ENCODE peak calls at places on chromosome 2, in seven cellular contexts. One of them, this sample, is unnamed.

GRCh38 chr2:100906679-100907078 is 86.7 kb downstream of the NPAS2 start:
- DNase-seq in NCI-H2171 treated with DMSO at 0.1 percent for 48 hours: no peak
- DNase-seq in foreskin keratinocyte: no peak
- DNase-seq in fibroblast of mammary gland: no peak
- DNase-seq in stimulated activated CD4-positive, alpha-beta T cell treated with anti-CD3 and anti-CD28 coated beads, Interleukin-15, amount 100 ng/mL, for 24 hours: no peak
- DNase-seq in M059J: no peak
- DNase-seq in upper lobe of right lung: no peak
- DNase-seq in this sample: no peak

GRCh38 chr2:30230479-30230854 is 867 bp upstream of the LBH start:
- DNase-seq in NCI-H2171 treated with DMSO at 0.1 percent for 48 hours: no peak
- DNase-seq in foreskin keratinocyte: no peak
- DNase-seq in fibroblast of mammary gland: no peak
- DNase-seq in stimulated activated CD4-positive, alpha-beta T cell treated with anti-CD3 and anti-CD28 coated beads, Interleukin-15, amount 100 ng/mL, for 24 hours: no peak
- DNase-seq in M059J: no peak
- DNase-seq in upper lobe of right lung: no peak
- DNase-seq in this sample: no peak

GRCh38 chr2:115234707-115235106 is 792.3 kb downstream of the DPP10 start:
- DNase-seq in NCI-H2171 treated with DMSO at 0.1 percent for 48 hours: no peak
- DNase-seq in foreskin keratinocyte: no peak
- DNase-seq in fibroblast of mammary gland: no peak
- DNase-seq in stimulated activated CD4-positive, alpha-beta T cell treated with anti-CD3 and anti-CD28 coated beads, Interleukin-15, amount 100 ng/mL, for 24 hours: no peak
- DNase-seq in M059J: no peak
- DNase-seq in upper lobe of right lung: no peak
- DNase-seq in this sample: no peak

GRCh38 chr2:26696352-26696816 is 3.9 kb downstream of the KCNK3 start:
- DNase-seq in NCI-H2171 treated with DMSO at 0.1 percent for 48 hours: no peak
- DNase-seq in foreskin keratinocyte: peak
- DNase-seq in fibroblast of mammary gland: peak
- DNase-seq in stimulated activated CD4-positive, alpha-beta T cell treated with anti-CD3 and anti-CD28 coated beads, Interleukin-15, amount 100 ng/mL, for 24 hours: no peak
- DNase-seq in M059J: peak
- DNase-seq in upper lobe of right lung: no peak
- DNase-seq in this sample: peak

GRCh38 chr2:113230531-113230930 is 48.2 kb downstream of the PAX8 start:
- DNase-seq in NCI-H2171 treated with DMSO at 0.1 percent for 48 hours: no peak
- DNase-seq in foreskin keratinocyte: no peak
- DNase-seq in fibroblast of mammary gland: peak
- DNase-seq in stimulated activated CD4-positive, alpha-beta T cell treated with anti-CD3 and anti-CD28 coated beads, Interleukin-15, amount 100 ng/mL, for 24 hours: no peak
- DNase-seq in M059J: no peak
- DNase-seq in upper lobe of right lung: no peak
- DNase-seq in this sample: no peak

GRCh38 chr2:56183643-56184499 is at the start of gene CCDC85A:
- DNase-seq in NCI-H2171 treated with DMSO at 0.1 percent for 48 hours: peak
- DNase-seq in foreskin keratinocyte: peak
- DNase-seq in fibroblast of mammary gland: peak
- DNase-seq in stimulated activated CD4-positive, alpha-beta T cell treated with anti-CD3 and anti-CD28 coated beads, Interleukin-15, amount 100 ng/mL, for 24 hours: peak
- DNase-seq in M059J: peak
- DNase-seq in upper lobe of right lung: peak
- DNase-seq in this sample: peak

GRCh38 chr2:237432484-237433092 is 18.6 kb upstream of the COL6A3 start:
- DNase-seq in NCI-H2171 treated with DMSO at 0.1 percent for 48 hours: no peak
- DNase-seq in foreskin keratinocyte: peak
- DNase-seq in fibroblast of mammary gland: peak
- DNase-seq in stimulated activated CD4-positive, alpha-beta T cell treated with anti-CD3 and anti-CD28 coated beads, Interleukin-15, amount 100 ng/mL, for 24 hours: peak
- DNase-seq in M059J: peak
- DNase-seq in upper lobe of right lung: no peak
- DNase-seq in this sample: peak

GRCh38 chr2:239309398-239310245 is 91.2 kb downstream of the HDAC4 start:
- DNase-seq in NCI-H2171 treated with DMSO at 0.1 percent for 48 hours: no peak
- DNase-seq in foreskin keratinocyte: no peak
- DNase-seq in fibroblast of mammary gland: no peak
- DNase-seq in stimulated activated CD4-positive, alpha-beta T cell treated with anti-CD3 and anti-CD28 coated beads, Interleukin-15, amount 100 ng/mL, for 24 hours: no peak
- DNase-seq in M059J: no peak
- DNase-seq in upper lobe of right lung: peak
- DNase-seq in this sample: no peak

GRCh38 chr2:241894056-241894641 is 24.6 kb downstream of the RTP5 start:
- DNase-seq in NCI-H2171 treated with DMSO at 0.1 percent for 48 hours: no peak
- DNase-seq in foreskin keratinocyte: peak
- DNase-seq in fibroblast of mammary gland: no peak
- DNase-seq in stimulated activated CD4-positive, alpha-beta T cell treated with anti-CD3 and anti-CD28 coated beads, Interleukin-15, amount 100 ng/mL, for 24 hours: no peak
- DNase-seq in M059J: no peak
- DNase-seq in upper lobe of right lung: peak
- DNase-seq in this sample: no peak

GRCh38 chr2:38073211-38074005 is 2.5 kb downstream of the CYP1B1 start:
- DNase-seq in NCI-H2171 treated with DMSO at 0.1 percent for 48 hours: no peak
- DNase-seq in foreskin keratinocyte: no peak
- DNase-seq in fibroblast of mammary gland: peak
- DNase-seq in stimulated activated CD4-positive, alpha-beta T cell treated with anti-CD3 and anti-CD28 coated beads, Interleukin-15, amount 100 ng/mL, for 24 hours: no peak
- DNase-seq in M059J: no peak
- DNase-seq in upper lobe of right lung: no peak
- DNase-seq in this sample: no peak

GRCh38 chr2:202555354-202555753 is 79.4 kb upstream of the FAM117B start:
- DNase-seq in NCI-H2171 treated with DMSO at 0.1 percent for 48 hours: no peak
- DNase-seq in foreskin keratinocyte: no peak
- DNase-seq in fibroblast of mammary gland: no peak
- DNase-seq in stimulated activated CD4-positive, alpha-beta T cell treated with anti-CD3 and anti-CD28 coated beads, Interleukin-15, amount 100 ng/mL, for 24 hours: peak
- DNase-seq in M059J: no peak
- DNase-seq in upper lobe of right lung: no peak
- DNase-seq in this sample: no peak

GRCh38 chr2:219289195-219289536 is 10.0 kb downstream of the DNAJB2 start:
- DNase-seq in NCI-H2171 treated with DMSO at 0.1 percent for 48 hours: no peak
- DNase-seq in foreskin keratinocyte: no peak
- DNase-seq in fibroblast of mammary gland: no peak
- DNase-seq in stimulated activated CD4-positive, alpha-beta T cell treated with anti-CD3 and anti-CD28 coated beads, Interleukin-15, amount 100 ng/mL, for 24 hours: no peak
- DNase-seq in M059J: no peak
- DNase-seq in upper lobe of right lung: peak
- DNase-seq in this sample: no peak

GRCh38 chr2:166240387-166241313 is 112.8 kb upstream of the SCN1A start:
- DNase-seq in NCI-H2171 treated with DMSO at 0.1 percent for 48 hours: no peak
- DNase-seq in foreskin keratinocyte: peak
- DNase-seq in fibroblast of mammary gland: peak
- DNase-seq in stimulated activated CD4-positive, alpha-beta T cell treated with anti-CD3 and anti-CD28 coated beads, Interleukin-15, amount 100 ng/mL, for 24 hours: no peak
- DNase-seq in M059J: no peak
- DNase-seq in upper lobe of right lung: no peak
- DNase-seq in this sample: peak

GRCh38 chr2:212919238-212919637 is 232.2 kb downstream of the IKZF2 start:
- DNase-seq in NCI-H2171 treated with DMSO at 0.1 percent for 48 hours: peak
- DNase-seq in foreskin keratinocyte: no peak
- DNase-seq in fibroblast of mammary gland: no peak
- DNase-seq in stimulated activated CD4-positive, alpha-beta T cell treated with anti-CD3 and anti-CD28 coated beads, Interleukin-15, amount 100 ng/mL, for 24 hours: no peak
- DNase-seq in M059J: no peak
- DNase-seq in upper lobe of right lung: no peak
- DNase-seq in this sample: no peak

GRCh38 chr2:20609995-20610357 is 40.9 kb downstream of the HS1BP3 start:
- DNase-seq in NCI-H2171 treated with DMSO at 0.1 percent for 48 hours: no peak
- DNase-seq in foreskin keratinocyte: no peak
- DNase-seq in fibroblast of mammary gland: no peak
- DNase-seq in stimulated activated CD4-positive, alpha-beta T cell treated with anti-CD3 and anti-CD28 coated beads, Interleukin-15, amount 100 ng/mL, for 24 hours: no peak
- DNase-seq in M059J: no peak
- DNase-seq in upper lobe of right lung: peak
- DNase-seq in this sample: no peak

GRCh38 chr2:143581989-143582719 is 452.9 kb downstream of the ARHGAP15 start:
- DNase-seq in NCI-H2171 treated with DMSO at 0.1 percent for 48 hours: no peak
- DNase-seq in foreskin keratinocyte: no peak
- DNase-seq in fibroblast of mammary gland: peak
- DNase-seq in stimulated activated CD4-positive, alpha-beta T cell treated with anti-CD3 and anti-CD28 coated beads, Interleukin-15, amount 100 ng/mL, for 24 hours: no peak
- DNase-seq in M059J: peak
- DNase-seq in upper lobe of right lung: no peak
- DNase-seq in this sample: no peak

GRCh38 chr2:173605994-173606393 is 251.3 kb downstream of the CDCA7 start:
- DNase-seq in NCI-H2171 treated with DMSO at 0.1 percent for 48 hours: no peak
- DNase-seq in foreskin keratinocyte: no peak
- DNase-seq in fibroblast of mammary gland: no peak
- DNase-seq in stimulated activated CD4-positive, alpha-beta T cell treated with anti-CD3 and anti-CD28 coated beads, Interleukin-15, amount 100 ng/mL, for 24 hours: no peak
- DNase-seq in M059J: no peak
- DNase-seq in upper lobe of right lung: no peak
- DNase-seq in this sample: no peak

GRCh38 chr2:204122425-204122824 is 185.9 kb downstream of the ICOS start:
- DNase-seq in NCI-H2171 treated with DMSO at 0.1 percent for 48 hours: peak
- DNase-seq in foreskin keratinocyte: no peak
- DNase-seq in fibroblast of mammary gland: no peak
- DNase-seq in stimulated activated CD4-positive, alpha-beta T cell treated with anti-CD3 and anti-CD28 coated beads, Interleukin-15, amount 100 ng/mL, for 24 hours: no peak
- DNase-seq in M059J: no peak
- DNase-seq in upper lobe of right lung: no peak
- DNase-seq in this sample: no peak

GRCh38 chr2:203061346-203061745 is 46.7 kb downstream of the NBEAL1 start:
- DNase-seq in NCI-H2171 treated with DMSO at 0.1 percent for 48 hours: no peak
- DNase-seq in foreskin keratinocyte: peak
- DNase-seq in fibroblast of mammary gland: peak
- DNase-seq in stimulated activated CD4-positive, alpha-beta T cell treated with anti-CD3 and anti-CD28 coated beads, Interleukin-15, amount 100 ng/mL, for 24 hours: no peak
- DNase-seq in M059J: peak
- DNase-seq in upper lobe of right lung: no peak
- DNase-seq in this sample: peak

GRCh38 chr2:160533482-160533881 is 39.9 kb upstream of the RBMS1 start:
- DNase-seq in NCI-H2171 treated with DMSO at 0.1 percent for 48 hours: no peak
- DNase-seq in foreskin keratinocyte: no peak
- DNase-seq in fibroblast of mammary gland: peak
- DNase-seq in stimulated activated CD4-positive, alpha-beta T cell treated with anti-CD3 and anti-CD28 coated beads, Interleukin-15, amount 100 ng/mL, for 24 hours: no peak
- DNase-seq in M059J: peak
- DNase-seq in upper lobe of right lung: no peak
- DNase-seq in this sample: no peak

GRCh38 chr2:37318401-37318800 is 6.2 kb downstream of the PRKD3 start:
- DNase-seq in NCI-H2171 treated with DMSO at 0.1 percent for 48 hours: no peak
- DNase-seq in foreskin keratinocyte: peak
- DNase-seq in fibroblast of mammary gland: peak
- DNase-seq in stimulated activated CD4-positive, alpha-beta T cell treated with anti-CD3 and anti-CD28 coated beads, Interleukin-15, amount 100 ng/mL, for 24 hours: no peak
- DNase-seq in M059J: peak
- DNase-seq in upper lobe of right lung: no peak
- DNase-seq in this sample: peak

GRCh38 chr2:234081970-234082822 is 31.7 kb downstream of the SPP2 start:
- DNase-seq in NCI-H2171 treated with DMSO at 0.1 percent for 48 hours: peak
- DNase-seq in foreskin keratinocyte: no peak
- DNase-seq in fibroblast of mammary gland: no peak
- DNase-seq in stimulated activated CD4-positive, alpha-beta T cell treated with anti-CD3 and anti-CD28 coated beads, Interleukin-15, amount 100 ng/mL, for 24 hours: no peak
- DNase-seq in M059J: no peak
- DNase-seq in upper lobe of right lung: peak
- DNase-seq in this sample: no peak

GRCh38 chr2:48170281-48170680 is 264.0 kb upstream of the FBXO11 start:
- DNase-seq in NCI-H2171 treated with DMSO at 0.1 percent for 48 hours: no peak
- DNase-seq in foreskin keratinocyte: peak
- DNase-seq in fibroblast of mammary gland: no peak
- DNase-seq in stimulated activated CD4-positive, alpha-beta T cell treated with anti-CD3 and anti-CD28 coated beads, Interleukin-15, amount 100 ng/mL, for 24 hours: no peak
- DNase-seq in M059J: peak
- DNase-seq in upper lobe of right lung: no peak
- DNase-seq in this sample: no peak

GRCh38 chr2:169716938-169717690 is 16.5 kb upstream of the KLHL23 start:
- DNase-seq in NCI-H2171 treated with DMSO at 0.1 percent for 48 hours: no peak
- DNase-seq in foreskin keratinocyte: peak
- DNase-seq in fibroblast of mammary gland: peak
- DNase-seq in stimulated activated CD4-positive, alpha-beta T cell treated with anti-CD3 and anti-CD28 coated beads, Interleukin-15, amount 100 ng/mL, for 24 hours: no peak
- DNase-seq in M059J: peak
- DNase-seq in upper lobe of right lung: no peak
- DNase-seq in this sample: no peak